ENCODE peak calls at places on chromosomes 1 and 21, in four cellular contexts. H is heart left ventricle, S is stomach, U is breast epithelium. V is an unnamed sample. For H3K9me3, the result is how much of the 10 kb centered on the place peaks cover.

GRCh38 chr1:115373305-115373704 is 35.3 kb upstream of the NGF start:
- DNase-seq in H (no peak), S (no peak), U (no peak), V (no peak)

GRCh38 chr1:19028110-19028509 is 71.6 kb upstream of the IFFO2 start:
- DNase-seq in H (no peak), S (no peak), U (no peak), V (no peak)

GRCh38 chr1:12525311-12526181 is 92.5 kb downstream of the DHRS3 start:
- DNase-seq in H (no peak), S (peak), U (no peak), V (peak)

GRCh38 chr1:200415693-200416593 is 6.1 kb upstream of the ZNF281 start:
- DNase-seq in H (no peak), S (peak), U (peak), V (peak)

GRCh38 chr1:11482904-11483479 is 4.0 kb downstream of the DISP3 start:
- DNase-seq in H (no peak), S (no peak), U (no peak), V (no peak)

GRCh38 chr1:77652179-77652745 is 30.2 kb downstream of the ZZZ3 start:
- DNase-seq in H (no peak), S (no peak), U (no peak), V (no peak)

GRCh38 chr1:145806844-145807243 is 17.1 kb downstream of the RNF115 start:
- DNase-seq in H (no peak), S (no peak), U (no peak), V (no peak)

GRCh38 chr1:41032147-41032546 is 10.6 kb upstream of the SLFNL1 start:
- DNase-seq in H (no peak), S (no peak), U (no peak), V (no peak)

GRCh38 chr1:214380418-214380817 is 99.5 kb downstream of the SMYD2 start:
- DNase-seq in H (no peak), S (no peak), U (peak), V (no peak)

GRCh38 chr1:167515893-167516321 is 2.4 kb downstream of the CD247 start:
- DNase-seq in H (no peak), S (no peak), U (no peak), V (no peak)

GRCh38 chr1:153945795-153946621 is 510 bp downstream of the DENND4B start:
- DNase-seq in H (peak), S (peak), U (peak), V (peak)

GRCh38 chr1:12594966-12595838 is 22.8 kb downstream of the DHRS3 start:
- DNase-seq in H (peak), S (peak), U (peak), V (no peak)

GRCh38 chr1:101474039-101474665 is 237.3 kb downstream of the S1PR1 start:
- DNase-seq in H (no peak), S (no peak), U (no peak), V (no peak)

GRCh38 chr1:87045757-87046422 is 131.5 kb downstream of the HS2ST1 start:
- DNase-seq in H (no peak), S (no peak), U (no peak), V (no peak)

GRCh38 chr1:84103197-84103992 is 40.7 kb upstream of the PRKACB start:
- DNase-seq in H (no peak), S (no peak), U (no peak), V (no peak)

GRCh38 chr1:201279313-201279712 is 4.0 kb upstream of the PKP1 start:
- DNase-seq in H (no peak), S (no peak), U (no peak), V (peak)

GRCh38 chr1:221871056-221871455 is 129.2 kb upstream of the DUSP10 start:
- DNase-seq in H (no peak), S (no peak), U (no peak), V (no peak)

GRCh38 chr1:42940851-42941639 is 17.6 kb downstream of the SLC2A1 start:
- DNase-seq in H (no peak), S (no peak), U (peak), V (no peak)

GRCh38 chr21:33266784-33267135 is 593 bp downstream of the IL10RB start:
- DNase-seq in H (peak), S (peak), U (no peak), V (no peak)

GRCh38 chr21:34034369-34035014 is 38.9 kb upstream of the MRPS6 start:
- DNase-seq in H (no peak), S (no peak), U (no peak), V (no peak)

GRCh38 chr1:112507896-112508241 is 896 bp upstream of the WNT2B start:
- DNase-seq in H (no peak), S (no peak), U (no peak), V (no peak)

GRCh38 chr1:112509660-112510178 is 954 bp downstream of the WNT2B start:
- DNase-seq in H (no peak), S (no peak), U (no peak), V (no peak)

GRCh38 chr1:112508242-112509004 is at the start of gene WNT2B:
- DNase-seq in H (peak), S (peak), U (no peak), V (no peak)

GRCh38 chr1:112510340-112510739 is 1.6 kb downstream of the WNT2B start:
- DNase-seq in H (no peak), S (no peak), U (no peak), V (no peak)

DNA sequence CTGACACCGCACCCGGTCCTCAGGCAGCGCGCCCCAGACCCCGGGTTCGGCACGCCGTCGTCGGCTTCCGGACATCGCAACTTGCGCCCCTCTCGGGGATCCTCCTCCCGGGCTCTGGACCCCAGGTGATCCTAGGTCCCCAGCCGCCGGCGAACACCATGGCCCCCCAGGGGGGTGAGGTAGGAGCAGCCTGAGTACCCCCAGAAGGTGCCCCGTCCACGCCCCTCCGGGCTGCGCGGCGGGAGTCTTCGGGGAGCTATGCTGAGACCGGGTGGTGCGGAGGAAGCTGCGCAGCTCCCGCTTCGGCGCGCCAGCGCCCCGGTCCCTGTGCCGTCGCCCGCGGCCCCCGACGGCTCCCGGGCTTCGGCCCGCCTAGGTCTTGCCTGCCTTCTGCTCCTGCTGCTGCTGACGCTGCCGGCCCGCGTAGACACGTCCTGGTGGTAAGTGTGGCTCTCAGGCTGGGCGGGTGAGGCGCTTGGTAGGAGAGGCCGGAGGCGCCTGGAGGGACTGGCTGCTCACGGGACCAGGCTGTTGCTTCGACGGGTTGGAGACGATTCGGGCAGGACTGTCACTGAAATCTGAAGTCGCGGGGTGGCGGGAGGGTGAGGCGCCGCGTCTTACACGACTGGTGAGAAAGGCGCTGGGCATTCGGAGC is 367 bp downstream of the WNT2B start:
- DNase-seq in H (peak), S (no peak), U (no peak), V (no peak)
- H3K4me3 ChIP-seq in H (peak), S (peak), U (peak), V (peak)

DNA sequence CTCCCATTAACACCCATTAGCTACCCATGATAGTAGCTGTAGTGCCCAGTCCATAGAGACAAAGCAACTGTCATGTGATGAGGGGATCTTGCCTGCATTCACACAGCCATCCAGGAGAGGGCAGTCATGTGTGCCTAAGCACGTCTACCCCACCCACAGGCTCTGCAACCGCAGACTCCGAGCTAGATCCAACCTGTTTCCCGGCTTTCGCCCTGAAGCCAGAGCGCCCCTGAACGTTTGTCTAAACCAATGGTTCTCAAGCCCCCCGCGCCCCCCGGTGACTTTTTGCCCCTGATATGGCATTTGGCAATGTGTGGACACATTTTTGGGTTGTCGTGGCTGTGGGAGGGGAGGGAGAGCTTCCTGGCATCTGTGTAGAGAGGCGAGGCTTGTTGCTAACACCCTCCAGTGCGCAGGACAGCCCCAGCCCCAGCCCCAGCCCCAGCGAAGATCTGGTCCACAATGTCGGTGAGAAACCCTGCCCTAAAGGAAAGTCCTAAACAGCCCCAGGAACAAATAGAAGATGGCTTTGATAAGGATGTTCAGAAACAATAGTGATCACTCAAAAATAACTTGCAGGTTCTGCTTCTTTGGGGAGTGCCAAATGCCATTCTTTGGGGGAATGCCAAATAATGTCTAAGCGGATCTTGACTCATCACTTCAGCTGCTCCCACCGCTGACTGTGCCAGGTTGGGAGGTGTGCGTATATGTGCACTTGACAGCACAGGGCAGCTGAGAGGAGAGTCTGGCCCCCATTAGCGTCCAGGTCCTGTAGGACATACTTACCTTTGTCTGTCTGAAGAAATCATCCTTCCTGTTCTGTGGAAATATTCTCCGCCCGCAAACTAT is 34.5 kb downstream of the SLC44A3 start:
- DNase-seq in H (peak), S (peak), U (peak), V (peak)
- TF ChIP-seq POLR2A in H (peak), S (no peak), U (no peak), V (no peak)

GRCh38 chr1:63322944-63323865 is 838 bp downstream of the FOXD3 start:
- DNase-seq in H (no peak), S (no peak), U (no peak), V (no peak)

GRCh38 chr1:63323866-63324778 is 1.8 kb downstream of the FOXD3 start:
- DNase-seq in H (no peak), S (no peak), U (no peak), V (no peak)

GRCh38 chr1:63326106-63326472 is 3.7 kb downstream of the FOXD3 start:
- DNase-seq in H (no peak), S (no peak), U (no peak), V (no peak)

GRCh38 chr1:63326473-63327380 is 4.4 kb downstream of the FOXD3 start:
- DNase-seq in H (no peak), S (no peak), U (no peak), V (no peak)

GRCh38 chr1:63324779-63325119 is 2.4 kb downstream of the FOXD3 start:
- DNase-seq in H (no peak), S (no peak), U (no peak), V (no peak)
- H3K9me3 ChIP-seq in H (under half), S (under half), U (under half), V (under half)

DNA sequence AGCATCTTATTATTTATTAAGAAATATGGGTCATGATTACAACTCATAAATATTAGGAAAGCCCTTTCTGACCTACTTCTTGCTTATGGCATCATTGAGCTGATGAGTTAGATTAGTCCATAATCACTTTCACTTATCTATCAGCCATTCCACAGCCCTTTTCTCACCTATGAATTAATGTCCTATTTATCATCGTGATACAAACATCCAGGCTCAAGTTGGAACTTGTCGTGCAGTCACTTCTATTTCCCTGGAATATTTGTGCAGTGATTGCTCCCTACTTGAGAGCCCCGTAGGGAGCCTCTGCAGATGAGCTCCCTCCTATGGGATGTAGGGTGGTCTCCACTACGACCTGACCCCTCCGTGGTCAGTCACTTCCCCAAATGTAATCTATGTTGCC is 8.1 kb upstream of the F3 start:
- DNase-seq in H (no peak), S (no peak), U (no peak), V (no peak)
- H3K4me3 ChIP-seq in H (no peak), S (no peak), U (no peak), V (no peak)

GRCh38 chr1:219931033-219931432 is 2.7 kb upstream of the SLC30A10 start:
- DNase-seq in H (no peak), S (no peak), U (no peak), V (no peak)
- TF ChIP-seq POLR2A in H (no peak), S (no peak), U (no peak), V (no peak)

DNA sequence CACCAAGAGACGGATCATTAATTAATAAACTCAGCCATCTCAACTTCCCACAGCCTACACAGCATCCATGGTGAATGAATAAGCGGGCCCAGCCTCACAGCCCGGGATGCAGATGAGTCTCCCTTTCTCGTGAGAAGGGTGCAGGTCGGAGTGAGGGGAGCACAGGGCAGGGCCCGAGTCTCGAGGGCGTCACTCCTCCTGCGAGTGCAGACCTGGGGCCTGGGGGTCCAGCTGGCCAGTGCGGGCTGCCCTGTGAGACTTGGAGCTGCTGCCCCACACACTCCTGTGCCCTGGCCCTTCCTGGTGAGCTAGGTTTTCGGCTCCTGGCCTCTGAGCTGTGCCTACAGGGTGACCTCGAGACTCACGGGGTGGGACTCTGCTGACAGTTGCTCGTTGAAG is 74.7 kb downstream of the AJAP1 start:
- DNase-seq in H (peak), S (no peak), U (no peak), V (no peak)
- H3K9me3 ChIP-seq in H (under half), S (under half), U (under half), V (under half)

GRCh38 chr1:44485229-44485932 is 80.3 kb downstream of the RNF220 start:
- DNase-seq in H (no peak), S (no peak), U (no peak), V (no peak)
- H3K4me3 ChIP-seq in H (no peak), S (no peak), U (no peak), V (peak)